ENCODE peak calls at places on chromosome 20, in nine cellular contexts. P, L, W, F, E, M, X, Z and U are unnamed samples.

GRCh38 chr20:25306991-25307903 is 59.4 kb downstream of the PYGB start:
- DNase-seq in P (no peak), L (no peak), W (no peak), F (no peak), E (no peak), M (no peak), X (peak; percentile 39), Z (no peak), U (no peak)

GRCh38 chr20:35953411-35954199 is 697 bp downstream of the SCAND1 start:
- DNase-seq in P (peak; percentile 45), L (peak; percentile 40), W (peak; percentile 57), F (no peak), E (no peak), M (peak; percentile 74), X (peak; percentile 88), Z (peak; percentile 51), U (no peak)

GRCh38 chr20:4119854-4120209 is 104.5 kb upstream of the RNF24 start:
- DNase-seq in P (no peak), L (no peak), W (no peak), F (no peak), E (no peak), M (no peak), X (no peak), Z (no peak), U (peak; percentile 87)

GRCh38 chr20:59308493-59309201 is 8.2 kb downstream of the EDN3 start:
- DNase-seq in P (no peak), L (no peak), W (no peak), F (no peak), E (no peak), M (no peak), X (peak; percentile 45), Z (no peak), U (no peak)

GRCh38 chr20:4780245-4780644 is 58.5 kb downstream of the PRND start:
- DNase-seq in P (no peak), L (no peak), W (peak; percentile 46), F (peak; percentile 28), E (no peak), M (no peak), X (no peak), Z (no peak), U (no peak)

GRCh38 chr20:15673206-15673605 is 900.0 kb downstream of the KIF16B start:
- DNase-seq in P (peak; percentile 86), L (no peak), W (no peak), F (no peak), E (no peak), M (no peak), X (no peak), Z (peak; percentile 77), U (peak; percentile 71)

GRCh38 chr20:44050925-44051660 is 135.9 kb downstream of the JPH2 start:
- DNase-seq in P (no peak), L (no peak), W (no peak), F (no peak), E (peak; percentile 12), M (no peak), X (no peak), Z (no peak), U (no peak)

GRCh38 chr20:49343246-49343645 is 65.4 kb upstream of the ZNFX1 start:
- DNase-seq in P (no peak), L (no peak), W (no peak), F (peak; percentile 30), E (no peak), M (no peak), X (no peak), Z (no peak), U (no peak)

GRCh38 chr20:59006864-59007757 is at the start of gene CTSZ:
- DNase-seq in P (peak; percentile 57), L (no peak), W (peak; percentile 85), F (peak; percentile 32), E (peak; percentile 69), M (peak; percentile 73), X (peak; percentile 81), Z (no peak), U (peak; percentile 15)

GRCh38 chr20:24650091-24650490 is 180.7 kb downstream of the SYNDIG1 start:
- DNase-seq in P (peak; percentile 65), L (no peak), W (no peak), F (no peak), E (no peak), M (no peak), X (no peak), Z (peak; percentile 48), U (peak; percentile 87)

GRCh38 chr20:16675165-16675564 is 54.7 kb upstream of the SNRPB2 start:
- DNase-seq in P (no peak), L (no peak), W (no peak), F (no peak), E (no peak), M (no peak), X (no peak), Z (no peak), U (no peak)

GRCh38 chr20:53030061-53030460 is 57.9 kb downstream of the TSHZ2 start:
- DNase-seq in P (no peak), L (no peak), W (no peak), F (no peak), E (no peak), M (no peak), X (no peak), Z (no peak), U (no peak)

GRCh38 chr20:61753196-61753942 is 312.3 kb downstream of the TAF4 start:
- DNase-seq in P (peak; percentile 85), L (no peak), W (no peak), F (no peak), E (no peak), M (no peak), X (no peak), Z (peak; percentile 56), U (peak; percentile 37)

GRCh38 chr20:2559641-2560040 is 23.3 kb downstream of the TMC2 start:
- DNase-seq in P (no peak), L (no peak), W (no peak), F (no peak), E (no peak), M (no peak), X (no peak), Z (no peak), U (peak; percentile 3)

GRCh38 chr20:59170406-59171349 is 7.1 kb downstream of the ZNF831 start:
- DNase-seq in P (no peak), L (peak; percentile 92), W (no peak), F (no peak), E (no peak), M (no peak), X (no peak), Z (no peak), U (no peak)

GRCh38 chr20:2301164-2301622 is 5.4 kb downstream of the TGM3 start:
- DNase-seq in P (peak; percentile 38), L (peak; percentile 49), W (no peak), F (peak; percentile 42), E (no peak), M (peak; percentile 78), X (no peak), Z (no peak), U (no peak)

GRCh38 chr20:48601798-48602197 is 226.0 kb downstream of the PREX1 start:
- DNase-seq in P (no peak), L (no peak), W (no peak), F (no peak), E (no peak), M (no peak), X (peak; percentile 11), Z (no peak), U (no peak)

DNA sequence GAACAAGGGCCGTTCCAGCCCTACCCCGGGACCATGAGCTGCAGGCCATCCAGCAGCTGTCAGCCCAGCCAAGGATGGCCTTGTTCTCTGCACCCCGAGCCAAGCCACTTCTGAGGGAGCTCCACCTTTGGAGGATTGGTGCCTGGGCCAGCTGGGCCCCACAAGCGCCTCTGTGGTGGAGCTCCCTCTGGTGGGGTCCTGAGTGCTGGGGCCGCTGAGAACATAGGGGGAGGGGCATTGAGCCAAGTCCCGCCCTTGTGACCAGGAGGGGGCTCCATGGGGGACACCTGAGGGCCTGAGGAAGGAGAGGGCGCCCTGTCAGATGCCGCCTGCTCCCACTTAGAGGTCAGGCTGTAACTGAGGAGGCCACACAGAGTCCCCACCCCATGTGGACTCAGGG is 43.2 kb downstream of the YTHDF1 start:
- DNase-seq in P (no peak), L (no peak), W (peak; percentile 80), F (peak; percentile 42), E (no peak), M (no peak), X (peak; percentile 41), Z (no peak), U (no peak)
- TF ChIP-seq CTCF in P (no peak), L (no peak), W (peak; percentile 64), F (no peak), E (no peak), M (no peak), X (no peak), Z (peak; percentile 20), U (no peak)

DNA sequence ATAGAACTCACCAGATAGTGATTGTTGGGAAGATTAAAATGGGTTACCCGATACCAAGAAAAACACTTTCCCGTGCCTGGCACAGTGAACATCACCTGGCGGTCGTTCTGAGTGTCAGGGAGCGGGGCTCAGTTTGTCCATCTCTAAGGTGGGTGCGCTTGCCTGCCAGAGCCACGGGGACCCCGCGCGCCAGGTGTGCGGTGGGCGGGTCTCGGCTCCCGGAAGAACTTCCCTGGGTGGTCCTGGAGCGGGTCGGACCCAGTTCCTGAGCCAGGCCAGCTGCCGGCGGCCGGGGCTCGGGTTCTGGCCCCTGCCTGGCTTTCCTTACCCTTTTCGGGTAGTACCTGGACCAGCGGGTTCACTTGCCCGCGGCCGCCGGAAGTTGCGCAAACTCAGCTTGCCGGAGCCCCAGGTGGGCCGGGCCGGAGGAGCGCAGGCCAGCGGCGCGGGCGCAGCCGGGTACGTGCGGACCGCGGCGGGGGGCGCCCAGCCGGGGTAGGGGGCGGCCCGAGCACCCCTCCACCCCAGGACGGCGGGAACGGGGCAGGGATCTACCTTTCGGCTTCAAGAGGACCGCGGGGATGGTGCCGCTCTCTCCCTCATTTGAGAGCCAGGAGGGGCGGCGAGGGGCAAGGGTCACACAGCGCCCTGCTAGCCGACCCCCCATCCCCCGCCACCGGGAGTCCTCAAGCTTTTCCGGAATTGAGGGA is 7.5 kb downstream of the FAM110A start:
- DNase-seq in P (no peak), L (no peak), W (peak; percentile 70), F (no peak), E (peak; percentile 60), M (no peak), X (peak; percentile 85), Z (no peak), U (no peak)
- H3K4me3 ChIP-seq in P (peak overlapping the region; percentile 60), L (peak overlapping the region; percentile 37), W (peak overlapping the region; percentile 86), F (peak overlapping the region; percentile 53), E (peak overlapping the region; percentile 24), M (peak overlapping the region; percentile 41), X (peak overlapping the region; percentile 66), Z (peak overlapping the region; percentile 48), U (peak overlapping the region; percentile 59)

GRCh38 chr20:40612837-40613236 is 76.2 kb downstream of the MAFB start:
- DNase-seq in P (no peak), L (no peak), W (no peak), F (no peak), E (no peak), M (no peak), X (no peak), Z (no peak), U (no peak)
- TF ChIP-seq CTCF in P (no peak), L (no peak), W (no peak), F (no peak), E (no peak), M (no peak), X (no peak), Z (no peak), U (no peak)

GRCh38 chr20:47541355-47541922 is 39.8 kb downstream of the NCOA3 start:
- DNase-seq in P (no peak), L (no peak), W (no peak), F (no peak), E (no peak), M (no peak), X (no peak), Z (no peak), U (no peak)
- H3K4me3 ChIP-seq in P (no peak overlapping the region), L (no peak overlapping the region), W (no peak overlapping the region), F (no peak overlapping the region), E (no peak overlapping the region), M (no peak overlapping the region), X (no peak overlapping the region), Z (no peak overlapping the region), U (no peak overlapping the region)

GRCh38 chr20:34574861-34575260 is 16.3 kb downstream of the MAP1LC3A start:
- DNase-seq in P (no peak), L (no peak), W (no peak), F (no peak), E (peak; percentile 1), M (peak; percentile 41), X (no peak), Z (no peak), U (no peak)
- TF ChIP-seq CTCF in P (no peak), L (no peak), W (no peak), F (no peak), E (no peak), M (no peak), X (no peak), Z (no peak), U (no peak)